ENCODE peak calls at places on chromosomes 16 and 17, in four cellular contexts. G is GM12878, O is H1, N is NT2/D1. T is an unnamed sample.

GRCh38 chr17:40922239-40922638 is 15.2 kb downstream of the KRT23 start:
- DNase-seq in G (no peak), O (no peak), N (no peak), T (no peak)

GRCh38 chr17:6632530-6632929 is 8.0 kb downstream of the KIAA0753 start:
- DNase-seq in G (no peak), O (no peak), N (no peak), T (no peak)

GRCh38 chr16:11133344-11133921 is 122.6 kb downstream of the SOCS1 start:
- DNase-seq in G (no peak), O (no peak), N (no peak), T (no peak)

GRCh38 chr16:50627419-50627818 is 53.7 kb downstream of the SNX20 start:
- DNase-seq in G (no peak), O (peak; percentile 58), N (no peak), T (no peak)

GRCh38 chr16:83978401-83978904 is 10.4 kb downstream of the NECAB2 start:
- DNase-seq in G (no peak), O (no peak), N (no peak), T (no peak)

GRCh38 chr17:36850794-36851193 is 86.5 kb upstream of the LHX1 start:
- DNase-seq in G (no peak), O (no peak), N (no peak), T (no peak)

GRCh38 chr17:15398291-15398690 is 56.9 kb upstream of the TEKT3 start:
- DNase-seq in G (no peak), O (no peak), N (no peak), T (no peak)

GRCh38 chr17:46863383-46864121 is 12.2 kb downstream of the WNT9B start:
- DNase-seq in G (no peak), O (no peak), N (no peak), T (no peak)

GRCh38 chr16:13441675-13442074 is 478.3 kb upstream of the ERCC4 start:
- DNase-seq in G (no peak), O (no peak), N (peak; percentile 30), T (no peak)

GRCh38 chr17:64499805-64500486 is 3.1 kb upstream of the POLG2 start:
- DNase-seq in G (no peak), O (no peak), N (no peak), T (no peak)

GRCh38 chr16:81127051-81127450 is 30.9 kb upstream of the GCSH start:
- DNase-seq in G (no peak), O (no peak), N (no peak), T (no peak)

GRCh38 chr17:77366206-77366557 is 225.4 kb downstream of the SEC14L1 start:
- DNase-seq in G (no peak), O (no peak), N (no peak), T (no peak)

GRCh38 chr17:27407916-27408846 is 48.1 kb upstream of the KSR1 start:
- DNase-seq in G (no peak), O (no peak), N (peak; percentile 39), T (no peak)

GRCh38 chr17:46975287-46975686 is 3.8 kb downstream of the RPRML start:
- DNase-seq in G (no peak), O (no peak), N (no peak), T (no peak)

DNA sequence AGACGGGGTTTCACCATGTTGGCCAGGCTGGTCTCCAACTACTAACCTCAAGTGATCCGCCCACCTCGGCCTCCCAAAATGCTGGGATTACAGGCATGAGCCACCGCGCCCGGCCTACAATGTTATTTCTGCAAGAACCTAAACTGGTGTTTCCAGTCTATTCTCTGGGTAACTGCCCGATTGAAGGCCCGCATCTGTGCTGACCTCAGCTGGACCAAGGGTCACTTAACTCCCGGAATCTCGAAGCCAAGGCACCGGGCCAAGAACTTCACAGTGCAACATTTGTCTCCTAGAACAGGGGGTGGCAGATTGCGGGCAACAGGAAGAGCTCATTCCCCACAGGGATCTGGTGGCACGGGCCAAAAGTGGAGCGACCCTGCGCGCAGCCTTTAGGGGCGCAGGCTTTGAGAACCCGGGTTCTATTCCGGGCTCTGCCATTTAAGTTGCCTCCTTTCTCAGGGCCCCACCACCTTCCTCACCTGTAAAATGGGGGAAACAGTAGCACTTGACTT is 785 bp downstream of the SHMT1 start:
- DNase-seq in G (no peak), O (peak; percentile 54), N (no peak), T (peak; percentile 19)
- TF ChIP-seq SUZ12 in G (no peak), O (no peak), N (no peak), T (no peak)

DNA sequence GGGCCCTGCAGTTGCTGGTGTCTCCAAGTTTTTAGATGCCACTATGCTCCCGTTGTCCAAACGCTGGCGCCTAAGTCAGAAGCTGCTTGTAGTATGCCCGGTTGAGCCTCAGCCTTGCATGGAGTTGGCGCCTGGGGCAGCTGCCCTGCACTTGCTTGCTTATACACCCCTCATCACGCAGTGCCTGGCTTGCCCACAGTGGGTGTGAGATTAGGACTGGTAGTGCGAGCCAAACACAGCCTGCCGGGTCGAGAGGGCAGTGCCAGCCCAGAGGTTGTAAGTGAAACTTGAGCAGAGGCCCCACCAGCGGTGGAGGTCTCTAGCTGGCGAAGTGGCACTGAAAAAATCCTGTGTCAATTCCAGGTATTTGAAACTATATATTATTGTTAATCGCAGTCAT is 90.3 kb downstream of the ITFG1 start:
- DNase-seq in G (no peak), O (no peak), N (no peak), T (no peak)
- TF ChIP-seq SUZ12 in G (no peak), O (no peak), N (no peak), T (no peak)

GRCh38 chr16:69382421-69382820 is 3.4 kb downstream of the TERF2 start:
- DNase-seq in G (no peak), O (no peak), N (no peak), T (no peak)

GRCh38 chr16:69384974-69385373 is 833 bp downstream of the TERF2 start:
- DNase-seq in G (no peak), O (no peak), N (no peak), T (no peak)

GRCh38 chr16:69378036-69378435 is 7.8 kb downstream of the TERF2 start:
- DNase-seq in G (no peak), O (no peak), N (no peak), T (no peak)

GRCh38 chr16:69378760-69379159 is 7.0 kb downstream of the TERF2 start:
- DNase-seq in G (no peak), O (no peak), N (no peak), T (no peak)

DNA sequence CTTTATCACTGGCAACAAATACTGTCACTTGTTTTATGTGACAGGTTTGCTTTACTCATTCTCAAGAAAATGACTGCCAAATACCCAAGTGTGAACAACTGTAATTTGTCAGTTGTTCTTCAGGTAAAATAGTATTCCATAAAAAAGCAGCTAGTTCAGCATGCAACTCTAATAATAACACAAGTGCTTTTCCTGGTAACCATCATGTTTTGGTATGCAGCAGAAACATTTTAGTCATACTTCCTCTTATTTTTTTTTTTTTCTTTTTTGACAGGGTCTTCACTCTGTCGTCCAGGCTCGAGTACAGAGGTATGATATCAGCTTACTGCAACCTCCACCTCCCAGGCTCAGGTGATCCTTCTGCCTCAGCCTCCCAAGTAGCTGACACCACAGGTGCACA is 4.6 kb downstream of the TERF2 start:
- DNase-seq in G (no peak), O (no peak), N (no peak), T (no peak)
- TF ChIP-seq SUZ12 in G (no peak), O (no peak), N (no peak), T (no peak)

GRCh38 chr17:10313037-10313672 is 59.7 kb downstream of the MYH13 start:
- DNase-seq in G (no peak), O (peak; percentile 57), N (no peak), T (no peak)

GRCh38 chr17:10318540-10318939 is 54.3 kb downstream of the MYH13 start:
- DNase-seq in G (no peak), O (no peak), N (no peak), T (no peak)

GRCh38 chr17:10314332-10314731 is 58.5 kb downstream of the MYH13 start:
- DNase-seq in G (no peak), O (no peak), N (no peak), T (no peak)

GRCh38 chr17:10316986-10317834 is 55.6 kb downstream of the MYH13 start:
- DNase-seq in G (no peak), O (peak; percentile 73), N (peak; percentile 38), T (peak; percentile 57)
- TF ChIP-seq SUZ12 in G (no peak), O (no peak), N (no peak), T (no peak)

GRCh38 chr16:85275533-85276249 is 163.4 kb upstream of the CIBAR2 start:
- DNase-seq in G (no peak), O (peak; percentile 96), N (peak; percentile 57), T (peak; percentile 88)
- TF ChIP-seq SUZ12 in G (no peak), O (no peak), N (no peak), T (no peak)

GRCh38 chr16:30416047-30416603 is 8.7 kb downstream of the ZNF771 start:
- DNase-seq in G (no peak), O (no peak), N (no peak), T (no peak)

GRCh38 chr16:30418350-30419181 is 11.2 kb downstream of the ZNF771 start:
- DNase-seq in G (no peak), O (no peak), N (no peak), T (no peak)

GRCh38 chr16:30421010-30421409 is 8.8 kb downstream of the DCTPP1 start:
- DNase-seq in G (no peak), O (no peak), N (no peak), T (no peak)

GRCh38 chr16:30416624-30417298 is 9.4 kb downstream of the ZNF771 start:
- DNase-seq in G (no peak), O (no peak), N (no peak), T (no peak)

DNA sequence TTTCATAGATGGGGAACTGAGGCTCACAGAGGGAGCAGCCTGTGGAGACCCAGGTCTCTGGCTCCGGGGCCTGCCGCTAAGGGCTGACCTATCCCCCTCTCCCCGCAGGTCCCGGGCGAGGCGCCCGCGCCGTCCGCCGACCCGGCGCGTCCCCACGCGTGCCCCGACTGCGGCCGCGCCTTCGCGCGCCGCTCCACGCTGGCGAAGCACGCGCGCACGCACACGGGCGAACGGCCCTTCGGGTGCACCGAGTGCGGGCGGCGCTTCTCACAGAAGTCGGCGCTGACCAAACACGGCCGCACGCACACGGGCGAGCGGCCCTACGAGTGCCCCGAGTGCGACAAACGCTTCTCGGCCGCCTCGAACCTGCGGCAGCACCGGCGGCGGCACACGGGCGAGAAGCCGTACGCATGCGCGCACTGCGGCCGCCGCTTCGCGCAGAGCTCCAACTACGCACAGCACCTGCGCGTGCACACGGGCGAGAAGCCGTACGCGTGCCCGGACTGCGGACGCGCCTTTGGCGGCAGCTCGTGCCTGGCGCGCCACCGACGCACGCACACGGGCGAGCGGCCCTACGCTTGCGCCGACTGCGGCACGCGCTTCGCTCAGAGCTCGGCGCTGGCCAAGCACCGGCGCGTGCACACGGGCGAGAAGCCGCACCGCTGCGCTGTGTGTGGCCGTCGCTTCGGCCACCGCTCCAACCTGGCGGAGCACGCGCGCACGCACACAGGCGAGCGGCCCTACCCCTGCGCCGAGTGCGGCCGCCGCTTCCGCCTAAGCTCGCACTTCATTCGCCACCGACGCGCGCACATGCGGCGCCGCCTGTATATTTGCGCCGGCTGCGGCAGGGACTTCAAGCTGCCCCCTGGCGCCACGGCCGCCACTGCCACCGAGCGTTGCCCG is 10.3 kb downstream of the ZNF771 start:
- DNase-seq in G (peak; percentile 84), O (peak; percentile 86), N (peak; percentile 94), T (peak; percentile 63)
- TF ChIP-seq SUZ12 in G (no peak), O (no peak), N (no peak), T (no peak)

GRCh38 chr17:11899494-11899893 is 97.8 kb downstream of the ZNF18 start:
- DNase-seq in G (no peak), O (no peak), N (no peak), T (no peak)
- TF ChIP-seq SUZ12 in G (no peak), O (no peak), N (no peak), T (no peak)

T was measured in HEK293T.